ENCODE peak calls at places on chromosomes 5 and 9, in seven cellular contexts. Z is bronchial epithelial cell, A is endothelial cell, D is fibroblast of pulmonary artery, X is heart right ventricle, T is cardiac fibroblast, Y is GM12878. F is an unnamed sample.
A peak's percentile ranks its signal among the peaks of the same experiment; 100 is the strongest.

GRCh38 chr5:125189451-125190051 is 443.1 kb upstream of the ZNF608 start:
- DNase-seq in Z (peak; percentile 54), A (no peak), D (peak; percentile 37), X (no peak), T (no peak), Y (no peak), F (no peak)

GRCh38 chr9:136690841-136691261 is 3.6 kb upstream of the AGPAT2 start:
- DNase-seq in Z (no peak), A (no peak), D (no peak), X (peak; percentile 77), T (no peak), Y (no peak), F (no peak)

GRCh38 chr9:70081120-70081495 is 37.5 kb downstream of the MAMDC2 start:
- DNase-seq in Z (peak; percentile 53), A (no peak), D (no peak), X (no peak), T (no peak), Y (no peak), F (peak; percentile 72)

GRCh38 chr5:176780071-176780850 is 30.1 kb upstream of the UNC5A start:
- DNase-seq in Z (no peak), A (no peak), D (no peak), X (no peak), T (no peak), Y (no peak), F (no peak)

GRCh38 chr5:137622850-137623249 is 113.0 kb downstream of the KLHL3 start:
- DNase-seq in Z (peak; percentile 76), A (no peak), D (peak; percentile 41), X (peak; percentile 70), T (peak; percentile 48), Y (peak; percentile 9), F (no peak)

GRCh38 chr5:174951151-174951780 is 226.9 kb downstream of the MSX2 start:
- DNase-seq in Z (peak; percentile 62), A (peak; percentile 72), D (peak; percentile 72), X (no peak), T (peak; percentile 80), Y (no peak), F (peak; percentile 77)

GRCh38 chr5:169006206-169006605 is 294.7 kb downstream of the SLIT3 start:
- DNase-seq in Z (no peak), A (no peak), D (no peak), X (no peak), T (no peak), Y (no peak), F (no peak)

GRCh38 chr5:82549263-82549662 is 271.1 kb upstream of the RPS23 start:
- DNase-seq in Z (no peak), A (no peak), D (no peak), X (no peak), T (peak; percentile 8), Y (no peak), F (no peak)

GRCh38 chr9:124350485-124351263 is 64.6 kb downstream of the PSMB7 start:
- DNase-seq in Z (no peak), A (no peak), D (no peak), X (no peak), T (no peak), Y (no peak), F (no peak)

GRCh38 chr9:138049779-138050471 is 172.3 kb downstream of the CACNA1B start:
- DNase-seq in Z (no peak), A (no peak), D (no peak), X (no peak), T (no peak), Y (no peak), F (no peak)

GRCh38 chr5:135013947-135014570 is 20.0 kb downstream of the PITX1 start:
- DNase-seq in Z (no peak), A (no peak), D (no peak), X (no peak), T (peak; percentile 55), Y (no peak), F (no peak)

GRCh38 chr5:142743677-142744441 is 26.3 kb upstream of the ARHGAP26 start:
- DNase-seq in Z (peak; percentile 50), A (peak; percentile 41), D (peak; percentile 78), X (no peak), T (peak; percentile 78), Y (no peak), F (no peak)

GRCh38 chr9:134315716-134316443 is 10.4 kb upstream of the RXRA start:
- DNase-seq in Z (no peak), A (no peak), D (no peak), X (peak; percentile 9), T (no peak), Y (no peak), F (no peak)

GRCh38 chr5:110549301-110549700 is 177.2 kb downstream of the TMEM232 start:
- DNase-seq in Z (no peak), A (no peak), D (no peak), X (no peak), T (no peak), Y (no peak), F (no peak)

GRCh38 chr9:72480931-72481330 is 40.5 kb upstream of the TMC1 start:
- DNase-seq in Z (peak; percentile 57), A (no peak), D (peak; percentile 19), X (no peak), T (peak; percentile 21), Y (no peak), F (peak; percentile 9)

GRCh38 chr9:95551406-95551805 is 34.6 kb upstream of the PTCH1 start:
- DNase-seq in Z (no peak), A (no peak), D (no peak), X (no peak), T (no peak), Y (peak; percentile 15), F (no peak)

GRCh38 chr9:68919666-68920065 is 94.2 kb downstream of the PRKACG start:
- DNase-seq in Z (no peak), A (no peak), D (no peak), X (no peak), T (no peak), Y (no peak), F (no peak)

GRCh38 chr9:127805620-127806019 is 2.9 kb downstream of the FPGS start:
- DNase-seq in Z (peak; percentile 22), A (peak; percentile 83), D (peak; percentile 42), X (no peak), T (no peak), Y (no peak), F (no peak)

GRCh38 chr9:101566904-101567724 is 27.7 kb downstream of the PPP3R2 start:
- DNase-seq in Z (peak; percentile 55), A (peak; percentile 24), D (peak; percentile 52), X (no peak), T (peak; percentile 25), Y (no peak), F (peak; percentile 71)

GRCh38 chr5:50666261-50667078 is at the start of gene PARP8:
- DNase-seq in Z (peak; percentile 15), A (peak; percentile 56), D (peak; percentile 33), X (peak; percentile 47), T (peak; percentile 39), Y (no peak), F (peak; percentile 3)

GRCh38 chr5:161544350-161544765 is 2.2 kb downstream of the GABRB2 start:
- DNase-seq in Z (peak; percentile 40), A (peak; percentile 57), D (peak; percentile 55), X (no peak), T (peak; percentile 55), Y (no peak), F (peak; percentile 1)

GRCh38 chr5:143592648-143593047 is 189.2 kb upstream of the NR3C1 start:
- DNase-seq in Z (no peak), A (no peak), D (peak; percentile 74), X (no peak), T (peak; percentile 63), Y (no peak), F (no peak)

GRCh38 chr5:35854248-35854647 is 2.4 kb upstream of the IL7R start:
- DNase-seq in Z (no peak), A (no peak), D (no peak), X (no peak), T (no peak), Y (no peak), F (no peak)

GRCh38 chr5:125870271-125870670 is 552.9 kb upstream of the GRAMD2B start:
- DNase-seq in Z (no peak), A (no peak), D (no peak), X (no peak), T (no peak), Y (no peak), F (no peak)

GRCh38 chr5:113367586-113367985 is 67.2 kb downstream of the TSSK1B start:
- DNase-seq in Z (no peak), A (no peak), D (no peak), X (no peak), T (no peak), Y (no peak), F (no peak)

GRCh38 chr9:130349398-130349797 is 83.8 kb downstream of the HMCN2 start:
- DNase-seq in Z (no peak), A (no peak), D (no peak), X (no peak), T (no peak), Y (no peak), F (no peak)

GRCh38 chr5:160770718-160771117 is 81.3 kb downstream of the ATP10B start:
- DNase-seq in Z (no peak), A (no peak), D (no peak), X (no peak), T (no peak), Y (no peak), F (no peak)

GRCh38 chr9:123435471-123435870 is 79.5 kb downstream of the CRB2 start:
- DNase-seq in Z (no peak), A (no peak), D (no peak), X (no peak), T (no peak), Y (no peak), F (no peak)

GRCh38 chr9:114371343-114371985 is 16.3 kb downstream of the AKNA start:
- DNase-seq in Z (no peak), A (no peak), D (no peak), X (no peak), T (no peak), Y (no peak), F (no peak)

GRCh38 chr5:148586796-148587195 is 67.5 kb downstream of the HTR4 start:
- DNase-seq in Z (no peak), A (no peak), D (no peak), X (no peak), T (no peak), Y (no peak), F (no peak)
- TF ChIP-seq CTCF in Z (no peak), A (no peak), D (no peak), X (no peak), T (no peak), Y (no peak), F (no peak)

GRCh38 chr9:6681147-6681956 is 35.8 kb upstream of the GLDC start:
- DNase-seq in Z (peak; percentile 93), A (peak; percentile 95), D (peak; percentile 98), X (peak; percentile 97), T (peak; percentile 98), Y (peak; percentile 88), F (peak; percentile 94)
- TF ChIP-seq CTCF in Z (no peak), A (no peak), D (no peak), X (no peak), T (no peak), Y (no peak), F (no peak)

GRCh38 chr5:97046270-97046982 is 96.0 kb downstream of the LIX1 start:
- DNase-seq in Z (peak; percentile 32), A (no peak), D (peak; percentile 32), X (no peak), T (peak; percentile 15), Y (no peak), F (peak; percentile 15)
- TF ChIP-seq CTCF in Z (no peak), A (no peak), D (no peak), X (no peak), T (no peak), Y (no peak), F (no peak)

DNA sequence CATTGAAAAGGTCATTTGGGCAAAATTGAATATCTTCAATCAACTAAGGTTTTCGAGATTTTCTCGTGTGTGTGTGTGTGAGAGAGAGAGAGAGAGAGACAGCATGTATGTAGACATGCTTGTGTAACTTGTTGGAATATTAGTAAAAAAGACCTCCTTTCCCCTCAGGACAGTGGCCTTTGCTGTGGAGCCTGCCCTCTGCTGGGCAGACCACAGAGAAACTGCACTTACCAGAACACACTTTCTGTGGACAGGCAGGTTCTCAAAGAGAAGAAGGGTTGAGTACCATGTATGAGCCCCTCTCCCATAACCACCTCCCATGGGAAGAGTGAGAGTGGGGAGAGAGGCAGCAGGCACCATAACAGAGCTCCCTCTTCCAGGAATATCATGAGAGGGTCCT is 45.6 kb downstream of the CFAP90 start:
- DNase-seq in Z (no peak), A (peak; percentile 49), D (peak; percentile 3), X (no peak), T (no peak), Y (no peak), F (no peak)
- TF ChIP-seq CTCF in Z (peak; percentile 7), A (peak; percentile 49), D (peak; percentile 21), X (no peak), T (no peak), Y (peak; percentile 42), F (peak; percentile 54)

F was measured in HFFc6.